ENCODE peak calls at places on chromosome 5, in eight cellular contexts. V is KG1; F is MCF 10A; O is HL-60; B is mesenchymal stem cell; P is effector CD4-positive, alpha-beta T cell; G is fibroblast of mammary gland; Z is H54. T is an unnamed sample.
A peak's percentile ranks its signal among the peaks of the same experiment; 100 is the strongest.

GRCh38 chr5:1161832-1162229 is 39.6 kb upstream of the SLC6A19 start:
- DNase-seq in V (no peak), P (no peak), F (peak; percentile 87), B (no peak), Z (no peak), O (no peak), G (no peak), T (no peak)

GRCh38 chr5:15023846-15024245 is 152.3 kb upstream of the ANKH start:
- DNase-seq in F (no peak), B (no peak), O (no peak), Z (no peak), G (peak; percentile 44), V (no peak), P (no peak), T (no peak)

GRCh38 chr5:143533978-143534763 is 130.7 kb upstream of the NR3C1 start:
- DNase-seq in Z (no peak), V (no peak), F (no peak), O (no peak), G (no peak), P (no peak), B (no peak), T (no peak)

GRCh38 chr5:144467795-144468194 is 297.1 kb downstream of the KCTD16 start:
- DNase-seq in Z (peak; percentile 5), P (no peak), B (peak; percentile 67), G (peak; percentile 21), V (no peak), O (no peak), F (peak; percentile 78), T (no peak)

GRCh38 chr5:95018511-95018910 is 266.4 kb downstream of the MCTP1 start:
- DNase-seq in Z (no peak), P (no peak), B (no peak), G (no peak), V (no peak), O (no peak), F (no peak), T (no peak)

GRCh38 chr5:8844847-8845246 is 701.0 kb downstream of the SEMA5A start:
- DNase-seq in Z (no peak), B (no peak), V (no peak), P (no peak), G (peak; percentile 27), O (no peak), F (no peak), T (no peak)

GRCh38 chr5:178483620-178484019 is 106.6 kb downstream of the COL23A1 start:
- DNase-seq in V (no peak), P (peak; percentile 11), G (no peak), F (no peak), O (peak; percentile 80), Z (peak; percentile 12), B (no peak), T (no peak)

GRCh38 chr5:111781200-111781599 is 24.2 kb upstream of the NREP start:
- DNase-seq in Z (no peak), P (no peak), V (no peak), B (peak; percentile 76), F (peak; percentile 50), G (peak; percentile 48), O (peak; percentile 45), T (no peak)

GRCh38 chr5:6611561-6612256 is 21.1 kb downstream of the NSUN2 start:
- DNase-seq in O (no peak), G (no peak), P (no peak), F (no peak), B (no peak), V (no peak), Z (no peak), T (no peak)

GRCh38 chr5:163569284-163569683 is 63.9 kb downstream of the MAT2B start:
- DNase-seq in P (no peak), B (peak; percentile 56), O (no peak), F (peak; percentile 70), G (peak; percentile 61), Z (no peak), V (no peak), T (no peak)

GRCh38 chr5:91277093-91277626 is 106.0 kb downstream of the ARRDC3 start:
- DNase-seq in B (no peak), P (no peak), Z (no peak), O (no peak), F (no peak), G (no peak), V (no peak), T (no peak)

GRCh38 chr5:138111937-138112336 is 27.3 kb downstream of the NME5 start:
- DNase-seq in P (no peak), B (peak; percentile 16), Z (no peak), G (no peak), F (no peak), V (no peak), O (no peak), T (no peak)

GRCh38 chr5:178589180-178590140 is 733 bp downstream of the COL23A1 start:
- DNase-seq in F (no peak), O (no peak), P (no peak), V (no peak), B (peak; percentile 40), G (no peak), Z (no peak), T (peak; percentile 44)

GRCh38 chr5:1882337-1883119 is at the start of gene IRX4:
- DNase-seq in G (peak; percentile 32), F (peak; percentile 57), V (no peak), P (no peak), Z (no peak), O (no peak), B (no peak), T (no peak)

GRCh38 chr5:1255081-1255561 is 29.9 kb downstream of the SLC6A18 start:
- DNase-seq in G (no peak), P (peak; percentile 15), O (no peak), F (no peak), V (no peak), Z (no peak), B (no peak), T (no peak)

T was measured in mesothelial cell of epicardium.